ENCODE peak calls at places on chromosomes 3 and 15, in six cellular contexts. I is AG10803, J is astrocyte of the spinal cord, C is GM12864, S is heart right ventricle, N is Peyer's patch. Y is an unnamed sample.
A peak's percentile ranks its signal among the peaks of the same experiment; 100 is the strongest.

GRCh38 chr3:154188846-154189245 is 67.7 kb downstream of the ARHGEF26 start:
- DNase-seq in I (no peak), C (no peak), J (no peak), N (no peak), S (no peak), Y (no peak)

GRCh38 chr15:45268135-45268534 is 16.1 kb downstream of the SLC28A2 start:
- DNase-seq in C (no peak), J (no peak), S (no peak), N (peak; percentile 23), I (no peak), Y (peak; percentile 73)

GRCh38 chr3:143084856-143085731 is 34.5 kb upstream of the CHST2 start:
- DNase-seq in S (no peak), C (peak; percentile 66), N (no peak), J (peak; percentile 58), I (peak; percentile 31), Y (no peak)

GRCh38 chr3:142652826-142653292 is 56.7 kb downstream of the PLS1 start:
- DNase-seq in C (no peak), N (no peak), J (peak; percentile 11), I (no peak), S (no peak), Y (no peak)

GRCh38 chr3:108208831-108209230 is 13.4 kb downstream of the IFT57 start:
- DNase-seq in S (no peak), N (no peak), J (no peak), C (peak; percentile 60), I (no peak), Y (no peak)

GRCh38 chr3:169153614-169154013 is 509.9 kb downstream of the MECOM start:
- DNase-seq in I (no peak), N (no peak), S (no peak), C (no peak), J (no peak), Y (no peak)

GRCh38 chr15:80776420-80777045 is 2.6 kb upstream of the CEMIP start:
- DNase-seq in S (peak; percentile 77), J (peak; percentile 83), I (peak; percentile 72), N (peak; percentile 37), C (peak; percentile 8), Y (peak; percentile 77)

GRCh38 chr3:194130211-194130610 is 5.7 kb upstream of the HES1 start:
- DNase-seq in I (no peak), N (no peak), J (no peak), S (no peak), C (no peak), Y (no peak)

GRCh38 chr3:146078031-146078430 is 83.0 kb downstream of the PLOD2 start:
- DNase-seq in S (no peak), J (no peak), N (no peak), C (no peak), I (no peak), Y (no peak)

GRCh38 chr15:28075482-28076029 is 23.6 kb downstream of the OCA2 start:
- DNase-seq in J (no peak), N (no peak), I (no peak), S (no peak), C (no peak), Y (no peak)

GRCh38 chr3:190384241-190384863 is 3.6 kb upstream of the CLDN16 start:
- DNase-seq in S (peak; percentile 23), C (peak; percentile 30), I (peak; percentile 42), J (peak; percentile 61), N (no peak), Y (peak; percentile 66)

GRCh38 chr3:48402907-48403306 is 27.0 kb downstream of the PLXNB1 start:
- DNase-seq in S (no peak), N (no peak), I (no peak), J (no peak), C (no peak), Y (no peak)

GRCh38 chr15:44541282-44541958 is 4.5 kb downstream of the EIF3J start:
- DNase-seq in C (no peak), J (peak; percentile 84), S (no peak), I (peak; percentile 91), N (no peak), Y (no peak)

GRCh38 chr3:45188714-45189659 is 37.1 kb downstream of the TMEM158 start:
- DNase-seq in C (no peak), I (no peak), S (no peak), J (no peak), N (no peak), Y (no peak)

GRCh38 chr3:177713921-177714900 is 516.9 kb upstream of the TBL1XR1 start:
- DNase-seq in S (no peak), C (no peak), J (no peak), N (no peak), I (peak; percentile 57), Y (no peak)

GRCh38 chr3:20040476-20041196 is 390 bp downstream of the KAT2B start:
- DNase-seq in I (peak; percentile 68), S (peak; percentile 79), J (peak; percentile 69), C (no peak), N (peak; percentile 78), Y (peak; percentile 88)

GRCh38 chr3:61667417-61668213 is 106.2 kb downstream of the PTPRG start:
- DNase-seq in I (peak; percentile 54), N (no peak), C (no peak), J (no peak), S (no peak), Y (peak; percentile 46)

GRCh38 chr3:123571264-123571972 is 13.4 kb downstream of the HACD2 start:
- DNase-seq in J (peak; percentile 17), I (no peak), S (no peak), C (no peak), N (no peak), Y (no peak)

GRCh38 chr3:123766195-123767019 is 117.7 kb downstream of the MYLK start:
- DNase-seq in J (no peak), N (no peak), I (no peak), C (no peak), S (no peak), Y (peak; percentile 91)

GRCh38 chr3:52792961-52793695 is 1.5 kb upstream of the ITIH3 start:
- DNase-seq in I (peak; percentile 48), N (no peak), C (no peak), S (no peak), J (no peak), Y (no peak)

GRCh38 chr15:91936182-91936775 is 82.8 kb downstream of the SLCO3A1 start:
- DNase-seq in N (no peak), J (no peak), S (no peak), C (no peak), I (peak; percentile 24), Y (no peak)

GRCh38 chr3:133374706-133375105 is 25.1 kb upstream of the BFSP2 start:
- DNase-seq in C (no peak), N (no peak), S (no peak), I (no peak), J (peak; percentile 39), Y (no peak)

DNA sequence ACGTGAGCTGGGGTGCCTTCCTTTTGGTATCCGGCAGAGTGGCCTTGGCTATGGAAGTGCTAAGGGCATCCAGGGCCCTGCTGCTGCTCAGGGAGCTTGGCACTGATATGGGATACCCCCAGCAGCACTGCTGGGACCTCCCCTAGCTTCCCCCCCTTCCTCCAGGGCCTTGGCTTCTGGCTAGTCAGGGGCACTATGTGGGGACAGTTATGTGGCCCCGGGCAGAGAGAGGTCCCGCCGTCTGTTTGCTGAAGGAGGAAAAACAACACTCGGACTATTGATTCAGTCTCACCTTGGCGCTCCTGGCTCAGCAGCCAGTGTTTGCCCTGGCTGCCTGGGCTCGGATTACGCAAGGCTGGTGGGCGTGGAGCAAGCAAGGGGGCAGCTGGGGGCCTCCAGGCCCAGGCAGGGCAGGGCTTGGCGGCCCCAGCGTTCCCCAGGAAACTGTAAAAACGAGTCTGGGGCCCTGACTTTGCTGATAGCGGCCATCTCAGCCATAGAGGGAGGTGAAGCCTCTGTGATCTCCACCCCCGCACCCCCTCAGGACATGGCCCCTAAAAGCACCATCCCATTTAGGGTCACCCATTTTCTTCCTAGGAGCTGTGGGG is 5.7 kb downstream of the FURIN start:
- DNase-seq in S (no peak), C (no peak), J (peak; percentile 21), I (no peak), N (no peak), Y (peak; percentile 96)
- H3K4me3 ChIP-seq in S (peak overlapping the region; percentile 92), C (no peak overlapping the region), J (peak overlapping the region; percentile 3), I (no peak overlapping the region), N (peak overlapping the region; percentile 95), Y (peak overlapping the region; percentile 81)

GRCh38 chr3:42936157-42936981 is 30.4 kb downstream of the ZNF662 start:
- DNase-seq in S (peak; percentile 7), N (no peak), J (no peak), C (no peak), I (peak; percentile 56), Y (no peak)
- H3K4me3 ChIP-seq in S (peak overlapping the region; percentile 39), N (peak overlapping the region; percentile 20), J (peak overlapping the region; percentile 36), C (no peak overlapping the region), I (peak overlapping the region; percentile 67), Y (peak overlapping the region; percentile 34)

GRCh38 chr3:57555316-57555715 is 758 bp upstream of the PDE12 start:
- DNase-seq in S (no peak), N (no peak), C (no peak), J (no peak), I (no peak), Y (no peak)

GRCh38 chr3:57557088-57557537 is 1.0 kb downstream of the PDE12 start:
- DNase-seq in N (peak; percentile 22), C (no peak), J (peak; percentile 41), S (no peak), I (peak; percentile 51), Y (peak; percentile 27)

GRCh38 chr3:57555738-57556458 is at the start of gene PDE12:
- DNase-seq in S (peak; percentile 89), J (peak; percentile 96), C (peak; percentile 82), I (peak; percentile 91), N (peak; percentile 90), Y (peak; percentile 91)

GRCh38 chr3:57556459-57557087 is 499 bp downstream of the PDE12 start:
- DNase-seq in N (peak; percentile 27), I (peak; percentile 26), C (no peak), J (no peak), S (no peak), Y (peak; percentile 41)

DNA sequence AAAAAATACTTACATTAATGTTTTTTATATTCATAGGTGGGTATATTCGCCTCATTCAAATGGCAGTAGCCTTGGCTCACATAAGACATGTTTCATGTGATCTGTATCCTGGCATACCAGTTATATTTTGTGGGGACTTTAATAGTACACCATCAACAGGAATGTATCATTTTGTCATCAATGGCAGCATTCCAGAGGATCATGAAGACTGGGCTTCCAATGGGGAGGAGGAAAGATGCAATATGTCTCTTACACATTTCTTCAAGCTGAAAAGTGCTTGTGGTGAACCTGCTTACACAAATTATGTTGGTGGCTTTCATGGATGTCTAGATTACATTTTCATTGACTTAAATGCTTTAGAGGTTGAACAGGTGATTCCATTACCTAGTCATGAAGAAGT is 3.5 kb downstream of the PDE12 start:
- DNase-seq in S (no peak), I (peak; percentile 71), J (no peak), N (no peak), C (no peak), Y (no peak)
- H3K4me3 ChIP-seq in S (no peak overlapping the region), I (no peak overlapping the region), J (no peak overlapping the region), N (no peak overlapping the region), C (no peak overlapping the region), Y (no peak overlapping the region)

DNA sequence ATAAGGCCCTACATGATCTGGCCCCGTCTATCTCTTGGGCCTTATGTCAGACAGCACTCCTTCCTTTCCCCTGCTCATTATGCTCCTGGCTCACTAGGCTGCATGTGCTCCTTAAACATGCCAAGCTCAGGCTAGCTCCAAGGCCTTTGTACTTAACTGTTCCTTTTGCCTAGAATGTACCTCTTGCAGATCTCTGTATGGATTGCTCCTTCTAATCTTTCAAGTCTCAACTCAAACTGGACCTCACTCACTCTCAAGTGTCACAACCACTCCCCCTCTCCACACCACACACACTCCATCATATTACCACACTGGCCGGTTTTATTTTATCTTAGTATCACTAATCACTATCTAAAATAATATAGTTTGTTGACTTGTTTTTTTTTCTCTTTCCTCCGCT is 36.4 kb downstream of the ZMAT3 start:
- DNase-seq in I (no peak), N (no peak), C (no peak), J (no peak), S (no peak), Y (no peak)
- H3K4me3 ChIP-seq in I (no peak overlapping the region), N (no peak overlapping the region), C (no peak overlapping the region), J (no peak overlapping the region), S (no peak overlapping the region), Y (no peak overlapping the region)

Y was measured in right lobe of liver.